ENCODE peak calls at places on chromosomes 12 and 14, in eight cellular contexts. L is neural crest cell, K is KBM-7, Q is heart right ventricle, D is NCI-H1417 treated with DMSO at 0.1 percent for 48 hours, M is iPS DF 6.9, G is NCI-H187, U is HL-60. N is an unnamed sample.

GRCh38 chr14:100994082-100994481 is 90.6 kb upstream of the RTL1 start:
- DNase-seq in L (no peak), K (no peak), Q (no peak), D (no peak), M (no peak), G (no peak), U (no peak), N (peak; percentile 71)

GRCh38 chr12:106841471-106842302 is 67.2 kb downstream of the RIC8B start:
- DNase-seq in L (peak; percentile 40), K (peak; percentile 51), Q (peak; percentile 55), D (no peak), M (no peak), G (no peak), U (peak; percentile 20), N (peak; percentile 17)

GRCh38 chr14:59314019-59314608 is 125.6 kb downstream of the DAAM1 start:
- DNase-seq in L (no peak), K (no peak), Q (no peak), D (no peak), M (no peak), G (no peak), U (no peak), N (no peak)

GRCh38 chr14:24094839-24095195 is 706 bp downstream of the PCK2 start:
- DNase-seq in L (no peak), K (no peak), Q (no peak), D (no peak), M (no peak), G (no peak), U (no peak), N (no peak)

GRCh38 chr12:38892090-38892786 is 13.2 kb downstream of the CPNE8 start:
- DNase-seq in L (no peak), K (no peak), Q (no peak), D (no peak), M (no peak), G (no peak), U (no peak), N (peak; percentile 12)

GRCh38 chr14:38290601-38291190 is 34.8 kb upstream of the CLEC14A start:
- DNase-seq in L (no peak), K (no peak), Q (peak; percentile 20), D (no peak), M (no peak), G (no peak), U (no peak), N (no peak)

GRCh38 chr14:104181761-104182530 is 43.6 kb downstream of the KIF26A start:
- DNase-seq in L (no peak), K (no peak), Q (no peak), D (no peak), M (no peak), G (no peak), U (no peak), N (peak; percentile 8)

GRCh38 chr14:51860836-51861583 is 598 bp downstream of the GNG2 start:
- DNase-seq in L (no peak), K (no peak), Q (no peak), D (no peak), M (no peak), G (no peak), U (no peak), N (no peak)

GRCh38 chr12:107894589-107894988 is 120.1 kb downstream of the ASCL4 start:
- DNase-seq in L (no peak), K (no peak), Q (no peak), D (no peak), M (no peak), G (no peak), U (no peak), N (no peak)